ENCODE peak calls at places on chromosomes 7 and 10, in four cellular contexts. One of them, this sample, is unnamed.

GRCh38 chr7:85685901-85686300 is 499.0 kb upstream of the SEMA3D start:
- DNase-seq in HepG2: no peak
- DNase-seq in WTC11: no peak
- DNase-seq in K562: no peak
- DNase-seq in this sample: no peak

GRCh38 chr10:6864142-6864541 is 284.1 kb upstream of the PRKCQ start:
- DNase-seq in WTC11: no peak
- DNase-seq in HepG2: no peak
- DNase-seq in K562: no peak
- DNase-seq in this sample: no peak

GRCh38 chr10:119602241-119603095 is 5.7 kb upstream of the TIAL1 start:
- DNase-seq in WTC11: peak
- DNase-seq in HepG2: peak
- DNase-seq in K562: peak
- DNase-seq in this sample: peak

GRCh38 chr7:134365341-134366054 is 48.8 kb upstream of the SLC35B4 start:
- DNase-seq in HepG2: no peak
- DNase-seq in K562: peak
- DNase-seq in WTC11: no peak
- DNase-seq in this sample: peak

GRCh38 chr10:129851941-129852650 is 112.0 kb downstream of the EBF3 start:
- DNase-seq in K562: no peak
- DNase-seq in HepG2: no peak
- DNase-seq in WTC11: no peak
- DNase-seq in this sample: no peak

GRCh38 chr10:131249238-131249956 is 62.1 kb downstream of the TCERG1L start:
- DNase-seq in K562: no peak
- DNase-seq in WTC11: no peak
- DNase-seq in HepG2: no peak
- DNase-seq in this sample: no peak

GRCh38 chr7:111992601-111993000 is 213.6 kb downstream of the DOCK4 start:
- DNase-seq in WTC11: no peak
- DNase-seq in HepG2: no peak
- DNase-seq in K562: no peak
- DNase-seq in this sample: no peak

GRCh38 chr7:118104812-118105441 is 79.0 kb upstream of the LSM8 start:
- DNase-seq in WTC11: no peak
- DNase-seq in HepG2: no peak
- DNase-seq in K562: peak
- DNase-seq in this sample: no peak

GRCh38 chr7:74479961-74480829 is 26.5 kb downstream of the GTF2IRD1 start:
- DNase-seq in WTC11: peak
- DNase-seq in K562: no peak
- DNase-seq in HepG2: peak
- DNase-seq in this sample: no peak

GRCh38 chr7:20439384-20439783 is 108.7 kb downstream of the ITGB8 start:
- DNase-seq in WTC11: no peak
- DNase-seq in K562: no peak
- DNase-seq in HepG2: no peak
- DNase-seq in this sample: no peak

GRCh38 chr10:122197823-122198222 is 73.3 kb upstream of the BTBD16 start:
- DNase-seq in K562: no peak
- DNase-seq in HepG2: no peak
- DNase-seq in WTC11: no peak
- DNase-seq in this sample: no peak

GRCh38 chr10:12042409-12042796 is 206 bp downstream of the UPF2 start:
- DNase-seq in HepG2: no peak
- DNase-seq in WTC11: no peak
- DNase-seq in K562: peak
- DNase-seq in this sample: no peak

GRCh38 chr10:49615721-49616120 is 1.9 kb downstream of the CHAT start:
- DNase-seq in WTC11: peak
- DNase-seq in K562: no peak
- DNase-seq in HepG2: no peak
- DNase-seq in this sample: no peak

GRCh38 chr7:71184136-71184535 is 52.2 kb downstream of the GALNT17 start:
- DNase-seq in HepG2: no peak
- DNase-seq in K562: peak
- DNase-seq in WTC11: no peak
- DNase-seq in this sample: no peak

GRCh38 chr7:89837515-89837914 is 316.8 kb upstream of the STEAP1 start:
- DNase-seq in K562: no peak
- DNase-seq in HepG2: no peak
- DNase-seq in WTC11: no peak
- DNase-seq in this sample: no peak

GRCh38 chr7:93036807-93037206 is 81.0 kb downstream of the SAMD9 start:
- DNase-seq in K562: no peak
- DNase-seq in HepG2: no peak
- DNase-seq in WTC11: no peak
- DNase-seq in this sample: no peak

GRCh38 chr10:11237571-11237970 is 219.9 kb downstream of the CELF2 start:
- DNase-seq in WTC11: no peak
- DNase-seq in K562: no peak
- DNase-seq in HepG2: no peak
- DNase-seq in this sample: no peak

GRCh38 chr7:1919539-1920265 is 249.6 kb downstream of the ELFN1 start:
- DNase-seq in K562: no peak
- DNase-seq in HepG2: peak
- DNase-seq in WTC11: no peak
- DNase-seq in this sample: no peak

GRCh38 chr10:10657139-10657760 is 360.4 kb upstream of the CELF2 start:
- DNase-seq in HepG2: no peak
- DNase-seq in K562: no peak
- DNase-seq in WTC11: no peak
- DNase-seq in this sample: no peak

GRCh38 chr7:21639206-21639868 is 96.5 kb downstream of the DNAH11 start:
- DNase-seq in WTC11: no peak
- DNase-seq in HepG2: no peak
- DNase-seq in K562: no peak
- DNase-seq in this sample: no peak

GRCh38 chr7:121076350-121077164 is 88.0 kb downstream of the CPED1 start:
- DNase-seq in HepG2: no peak
- DNase-seq in WTC11: no peak
- DNase-seq in K562: peak
- DNase-seq in this sample: no peak

GRCh38 chr7:41942468-41943097 is 239.7 kb upstream of the INHBA start:
- DNase-seq in WTC11: no peak
- DNase-seq in HepG2: peak
- DNase-seq in K562: no peak
- DNase-seq in this sample: peak

GRCh38 chr10:110274072-110274627 is 30.6 kb downstream of the SMNDC1 start:
- DNase-seq in HepG2: no peak
- DNase-seq in WTC11: no peak
- DNase-seq in K562: no peak
- DNase-seq in this sample: no peak

GRCh38 chr10:104323721-104324686 is 14.3 kb downstream of the ITPRIP start:
- DNase-seq in HepG2: no peak
- DNase-seq in WTC11: no peak
- DNase-seq in K562: no peak
- DNase-seq in this sample: no peak
- TF ChIP-seq NR3C1 in HepG2: no peak
- TF ChIP-seq NR3C1 in WTC11: no peak
- TF ChIP-seq NR3C1 in K562: no peak
- TF ChIP-seq NR3C1 in this sample: no peak

DNA sequence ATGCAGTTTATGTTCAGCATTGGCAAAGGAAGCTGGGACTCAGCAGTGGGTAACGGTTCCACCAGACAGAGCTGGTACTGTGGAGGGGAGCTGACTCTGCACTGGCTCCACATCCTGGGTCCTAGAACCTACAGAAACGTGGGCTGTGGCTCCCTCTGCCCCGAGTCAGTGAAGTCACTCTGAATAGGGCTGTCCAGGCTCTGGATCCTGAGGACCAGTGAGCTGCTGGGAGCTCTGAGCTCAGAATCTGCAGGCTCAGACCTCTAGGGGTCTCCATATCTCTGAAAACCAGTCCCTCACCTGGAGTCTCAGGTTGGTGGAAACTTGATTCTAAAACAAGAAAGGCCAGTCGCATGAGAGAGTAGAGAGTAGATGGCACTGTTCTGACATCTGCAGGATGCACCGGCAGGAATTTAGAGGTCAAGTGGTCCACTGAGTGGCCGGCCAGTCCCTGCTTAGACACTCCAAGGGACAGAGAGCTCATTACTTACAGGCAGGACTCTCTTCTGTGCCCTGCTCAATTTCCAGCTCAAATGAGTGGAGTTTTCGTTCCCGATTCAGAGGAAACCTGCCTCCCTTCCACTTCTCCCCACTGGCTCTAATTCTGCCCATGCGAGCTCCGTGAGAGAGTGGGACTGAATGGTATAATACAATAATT is 18.6 kb downstream of the NPFFR1 start:
- DNase-seq in K562: peak
- DNase-seq in WTC11: peak
- DNase-seq in HepG2: peak
- DNase-seq in this sample: peak
- TF ChIP-seq JUN in K562: no peak
- TF ChIP-seq JUN in WTC11: no peak
- TF ChIP-seq JUN in HepG2: no peak
- TF ChIP-seq JUN in this sample: no peak

GRCh38 chr7:78130443-78131200 is 332.0 kb downstream of the PHTF2 start:
- DNase-seq in WTC11: no peak
- DNase-seq in K562: no peak
- DNase-seq in HepG2: no peak
- DNase-seq in this sample: no peak
- TF ChIP-seq NR3C1 in WTC11: no peak
- TF ChIP-seq NR3C1 in K562: no peak
- TF ChIP-seq NR3C1 in HepG2: no peak
- TF ChIP-seq NR3C1 in this sample: no peak

GRCh38 chr7:44574286-44574872 is 671 bp upstream of the DDX56 start:
- DNase-seq in K562: peak
- DNase-seq in HepG2: no peak
- DNase-seq in WTC11: no peak
- DNase-seq in this sample: no peak
- TF ChIP-seq JUN in K562: no peak
- TF ChIP-seq JUN in HepG2: no peak
- TF ChIP-seq JUN in WTC11: no peak
- TF ChIP-seq JUN in this sample: no peak

GRCh38 chr10:72009430-72010081 is 45.4 kb downstream of the CHST3 start:
- DNase-seq in HepG2: no peak
- DNase-seq in K562: no peak
- DNase-seq in WTC11: no peak
- DNase-seq in this sample: no peak
- TF ChIP-seq NR3C1 in HepG2: no peak
- TF ChIP-seq NR3C1 in K562: no peak
- TF ChIP-seq NR3C1 in WTC11: no peak
- TF ChIP-seq NR3C1 in this sample: no peak

GRCh38 chr10:85643839-85644525 is 722.6 kb downstream of the GRID1 start:
- DNase-seq in K562: no peak
- DNase-seq in HepG2: peak
- DNase-seq in WTC11: no peak
- DNase-seq in this sample: peak

GRCh38 chr10:85641479-85641967 is 725.1 kb downstream of the GRID1 start:
- DNase-seq in WTC11: no peak
- DNase-seq in K562: no peak
- DNase-seq in HepG2: no peak
- DNase-seq in this sample: peak

GRCh38 chr10:85643171-85643838 is 723.3 kb downstream of the GRID1 start:
- DNase-seq in WTC11: no peak
- DNase-seq in K562: no peak
- DNase-seq in HepG2: no peak
- DNase-seq in this sample: no peak

GRCh38 chr10:85642082-85642420 is 724.5 kb downstream of the GRID1 start:
- DNase-seq in HepG2: no peak
- DNase-seq in WTC11: no peak
- DNase-seq in K562: no peak
- DNase-seq in this sample: no peak

DNA sequence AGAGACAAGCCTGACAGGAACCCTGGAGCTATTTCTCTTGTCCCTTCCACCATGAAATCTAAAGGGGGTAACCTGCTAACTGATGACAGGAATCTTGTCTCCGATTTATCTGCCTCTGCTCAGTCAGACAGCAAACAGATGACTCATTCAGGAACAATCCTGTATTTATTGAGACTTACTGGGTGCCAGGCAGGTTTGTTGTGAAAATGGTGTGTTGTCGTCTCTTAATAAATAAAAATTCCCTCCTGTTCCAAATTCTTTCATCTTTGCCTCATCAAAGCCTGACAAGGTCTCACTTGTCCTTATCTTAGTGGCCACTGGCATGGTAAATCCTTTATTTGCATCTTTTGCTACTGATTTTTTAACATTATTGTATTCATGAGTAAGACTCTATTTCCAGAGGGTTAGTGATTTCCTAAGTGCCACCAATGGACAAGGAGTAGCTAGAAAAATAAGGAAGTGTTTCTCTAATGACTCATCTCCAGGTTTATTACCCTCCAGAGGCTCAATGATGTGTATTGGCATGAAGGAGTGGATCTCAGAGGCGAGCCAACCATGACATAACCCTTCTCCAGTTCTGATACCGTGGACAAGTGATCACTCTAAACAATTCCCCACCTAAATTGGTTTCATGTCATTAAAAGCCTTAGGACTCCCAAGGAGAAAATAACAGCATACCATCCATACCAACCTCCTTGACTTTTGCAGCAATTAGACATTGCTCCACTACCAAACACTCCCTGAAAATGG is 724.0 kb downstream of the GRID1 start:
- DNase-seq in HepG2: peak
- DNase-seq in WTC11: no peak
- DNase-seq in K562: no peak
- DNase-seq in this sample: peak
- TF ChIP-seq JUN in HepG2: no peak
- TF ChIP-seq JUN in WTC11: no peak
- TF ChIP-seq JUN in K562: no peak
- TF ChIP-seq JUN in this sample: peak

GRCh38 chr7:82167568-82168314 is 275.8 kb downstream of the CACNA2D1 start:
- DNase-seq in WTC11: no peak
- DNase-seq in HepG2: no peak
- DNase-seq in K562: no peak
- DNase-seq in this sample: no peak

GRCh38 chr7:82166666-82167065 is 276.9 kb downstream of the CACNA2D1 start:
- DNase-seq in HepG2: no peak
- DNase-seq in WTC11: no peak
- DNase-seq in K562: no peak
- DNase-seq in this sample: no peak

GRCh38 chr7:82163586-82163985 is 280.0 kb downstream of the CACNA2D1 start:
- DNase-seq in WTC11: no peak
- DNase-seq in K562: no peak
- DNase-seq in HepG2: no peak
- DNase-seq in this sample: no peak

GRCh38 chr7:82164410-82164809 is 279.2 kb downstream of the CACNA2D1 start:
- DNase-seq in K562: no peak
- DNase-seq in WTC11: no peak
- DNase-seq in HepG2: no peak
- DNase-seq in this sample: no peak

GRCh38 chr7:82164813-82165212 is 278.8 kb downstream of the CACNA2D1 start:
- DNase-seq in WTC11: no peak
- DNase-seq in K562: no peak
- DNase-seq in HepG2: no peak
- DNase-seq in this sample: no peak
- TF ChIP-seq NR3C1 in WTC11: no peak
- TF ChIP-seq NR3C1 in K562: no peak
- TF ChIP-seq NR3C1 in HepG2: no peak
- TF ChIP-seq NR3C1 in this sample: no peak